ENCODE peak calls at places on chromosomes 4 and X, in ten cellular contexts. D is KBM-7, A is GM13977, V is brain microvascular endothelial cell, R is T-helper 2 cell, N is SIG-M5, S is endothelial cell, P is Peyer's patch, T is C1 segment of cervical spinal cord, L is endodermal cell. F is an unnamed sample.

GRCh38 chr4:40991908-40992307 is 222.4 kb downstream of the APBB2 start:
- DNase-seq in D (no peak), A (peak), V (no peak), R (no peak), N (no peak), S (no peak), P (no peak), T (no peak), L (no peak), F (no peak)

GRCh38 chr4:24210332-24210902 is 320.6 kb upstream of the PPARGC1A start:
- DNase-seq in D (no peak), A (no peak), V (peak), R (no peak), N (no peak), S (no peak), P (no peak), T (no peak), L (no peak), F (no peak)

GRCh38 chr4:2939383-2940243 is 23.6 kb downstream of the NOP14 start:
- DNase-seq in D (no peak), A (no peak), V (no peak), R (no peak), N (no peak), S (no peak), P (no peak), T (no peak), L (peak), F (no peak)

GRCh38 chr4:2809610-2810180 is 16.8 kb downstream of the SH3BP2 start:
- DNase-seq in D (no peak), A (no peak), V (no peak), R (no peak), N (no peak), S (no peak), P (no peak), T (no peak), L (no peak), F (no peak)

GRCh38 chr4:53744446-53745160 is 153.3 kb upstream of the LNX1 start:
- DNase-seq in D (no peak), A (no peak), V (no peak), R (no peak), N (no peak), S (no peak), P (no peak), T (no peak), L (peak), F (no peak)

GRCh38 chr4:138310991-138311390 is 68.8 kb upstream of the SLC7A11 start:
- DNase-seq in D (no peak), A (no peak), V (peak), R (no peak), N (no peak), S (no peak), P (no peak), T (no peak), L (no peak), F (no peak)

GRCh38 chrX:101206471-101206870 is 13.1 kb upstream of the DRP2 start:
- DNase-seq in D (peak), A (peak), V (peak), R (peak), N (no peak), S (no peak), P (no peak), T (no peak), L (no peak), F (peak)

GRCh38 chr4:80182237-80182866 is 15.0 kb upstream of the PRDM8 start:
- DNase-seq in D (no peak), A (peak), V (no peak), R (peak), N (no peak), S (no peak), P (no peak), T (no peak), L (no peak), F (no peak)

GRCh38 chr4:93645120-93645519 is 183.4 kb upstream of the ATOH1 start:
- DNase-seq in D (no peak), A (no peak), V (no peak), R (no peak), N (no peak), S (no peak), P (no peak), T (no peak), L (no peak), F (no peak)

GRCh38 chrX:410296-410695 is 23.6 kb upstream of the PPP2R3B start:
- DNase-seq in D (no peak), A (no peak), V (no peak), R (no peak), N (no peak), S (no peak), P (no peak), T (no peak), L (no peak), F (no peak)

GRCh38 chrX:45669715-45670360 is 469.2 kb upstream of the DIPK2B start:
- DNase-seq in D (no peak), A (no peak), V (no peak), R (no peak), N (no peak), S (no peak), P (no peak), T (no peak), L (no peak), F (no peak)

GRCh38 chr4:41881931-41882621 is 53.2 kb upstream of the TMEM33 start:
- DNase-seq in D (no peak), A (no peak), V (no peak), R (no peak), N (no peak), S (peak), P (no peak), T (no peak), L (peak), F (no peak)

GRCh38 chr4:1706358-1706757 is 5.8 kb downstream of the SLBP start:
- DNase-seq in D (no peak), A (no peak), V (no peak), R (no peak), N (no peak), S (no peak), P (no peak), T (no peak), L (no peak), F (no peak)

GRCh38 chr4:62670509-62670908 is 1470.4 kb downstream of the ADGRL3 start:
- DNase-seq in D (no peak), A (no peak), V (no peak), R (no peak), N (no peak), S (no peak), P (no peak), T (no peak), L (no peak), F (no peak)

GRCh38 chr4:40325406-40326019 is 9.6 kb upstream of the CHRNA9 start:
- DNase-seq in D (peak), A (peak), V (peak), R (peak), N (no peak), S (peak), P (peak), T (no peak), L (no peak), F (peak)

GRCh38 chr4:40995850-40996249 is 218.5 kb downstream of the APBB2 start:
- DNase-seq in D (no peak), A (no peak), V (no peak), R (no peak), N (no peak), S (no peak), P (no peak), T (no peak), L (no peak), F (no peak)

GRCh38 chr4:109721033-109721432 is 8.8 kb downstream of the PLA2G12A start:
- DNase-seq in D (no peak), A (no peak), V (peak), R (no peak), N (no peak), S (no peak), P (no peak), T (no peak), L (no peak), F (no peak)

GRCh38 chr4:157271166-157271869 is 50.8 kb downstream of the GRIA2 start:
- DNase-seq in D (no peak), A (no peak), V (peak), R (no peak), N (no peak), S (no peak), P (no peak), T (no peak), L (no peak), F (peak)

GRCh38 chr4:8404791-8405515 is 35.6 kb downstream of the ACOX3 start:
- DNase-seq in D (no peak), A (no peak), V (no peak), R (no peak), N (no peak), S (no peak), P (no peak), T (no peak), L (no peak), F (no peak)

F was measured in T47D.